ENCODE peak calls at places on chromosomes 6 and 20, in ten cellular contexts. M is left ventricle myocardium inferior; G is right lobe of liver; B is mucosa of descending colon; X is psoas muscle; O is fibroblast of pulmonary artery; U is mammary epithelial cell; K is sigmoid colon; R is colonic mucosa; L is CD8-positive, alpha-beta T cell. C is an unnamed sample.

GRCh38 chr6:86978251-86978650 is 40.9 kb downstream of the HTR1E start:
- DNase-seq in M (no peak), G (no peak), B (no peak), X (no peak), O (no peak), U (no peak), K (no peak), R (no peak), L (no peak), C (no peak)

GRCh38 chr6:25490018-25490865 is 161.8 kb upstream of the SCGN start:
- DNase-seq in M (peak; percentile 53), G (peak; percentile 83), B (peak; percentile 72), X (peak; percentile 66), O (peak; percentile 85), U (peak; percentile 66), K (peak; percentile 80), R (peak; percentile 86), L (peak; percentile 37), C (peak; percentile 83)

GRCh38 chr20:33622705-33623390 is 39.3 kb upstream of the C20orf144 start:
- DNase-seq in M (no peak), G (no peak), B (no peak), X (no peak), O (no peak), U (no peak), K (no peak), R (no peak), L (no peak), C (no peak)

GRCh38 chr6:149154137-149154900 is 163.2 kb upstream of the TAB2 start:
- DNase-seq in M (no peak), G (no peak), B (no peak), X (no peak), O (no peak), U (no peak), K (no peak), R (no peak), L (no peak), C (no peak)

GRCh38 chr6:92647630-92648029 is 771.7 kb downstream of the EPHA7 start:
- DNase-seq in M (no peak), G (no peak), B (no peak), X (no peak), O (peak; percentile 0), U (no peak), K (no peak), R (no peak), L (no peak), C (peak; percentile 7)

GRCh38 chr20:13220857-13221297 is at the start of gene ISM1:
- DNase-seq in M (no peak), G (peak; percentile 48), B (peak; percentile 31), X (peak; percentile 56), O (no peak), U (peak; percentile 29), K (no peak), R (no peak), L (no peak), C (no peak)

GRCh38 chr6:24009319-24009718 is 116.7 kb upstream of the NRSN1 start:
- DNase-seq in M (no peak), G (no peak), B (no peak), X (no peak), O (no peak), U (no peak), K (no peak), R (no peak), L (no peak), C (no peak)

GRCh38 chr6:35687658-35688604 is 784 bp downstream of the FKBP5 start:
- DNase-seq in M (peak; percentile 62), G (peak; percentile 69), B (peak; percentile 79), X (peak; percentile 85), O (peak; percentile 48), U (peak; percentile 63), K (peak; percentile 84), R (peak; percentile 71), L (peak; percentile 14), C (peak; percentile 57)

GRCh38 chr20:528923-529594 is 14.5 kb downstream of the CSNK2A1 start:
- DNase-seq in M (no peak), G (no peak), B (no peak), X (no peak), O (peak; percentile 81), U (peak; percentile 93), K (no peak), R (no peak), L (no peak), C (peak; percentile 80)

GRCh38 chr20:38542994-38543906 is 37.7 kb upstream of the ADIG start:
- DNase-seq in M (no peak), G (no peak), B (no peak), X (no peak), O (no peak), U (no peak), K (no peak), R (no peak), L (no peak), C (peak; percentile 16)

GRCh38 chr6:148952147-148953041 is 205.6 kb downstream of the UST start:
- DNase-seq in M (no peak), G (no peak), B (no peak), X (no peak), O (peak; percentile 48), U (peak; percentile 53), K (no peak), R (no peak), L (no peak), C (peak; percentile 94)

GRCh38 chr20:16672299-16672698 is 57.5 kb upstream of the SNRPB2 start:
- DNase-seq in M (no peak), G (no peak), B (no peak), X (no peak), O (no peak), U (no peak), K (no peak), R (no peak), L (no peak), C (no peak)

DNA sequence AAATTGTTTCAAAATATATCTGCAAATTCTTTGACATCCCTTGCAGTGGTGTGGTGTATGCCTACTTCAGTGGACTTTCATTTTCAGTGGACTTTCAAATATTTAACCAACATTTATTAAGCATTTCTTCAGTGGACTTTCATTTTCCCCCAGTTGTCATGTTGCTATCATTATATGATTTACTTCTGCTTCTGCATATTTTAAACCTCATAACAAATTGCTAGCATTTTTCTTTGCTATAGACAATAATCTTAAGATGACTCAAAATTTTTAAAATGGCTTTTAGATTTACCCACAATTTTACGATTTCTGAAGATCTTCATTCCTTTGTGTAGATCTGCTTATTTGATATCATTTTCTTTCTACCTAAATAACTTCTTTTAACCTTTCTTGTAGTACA is 592.7 kb upstream of the SLC35B3 start:
- DNase-seq in M (no peak), G (no peak), B (no peak), X (no peak), O (no peak), U (no peak), K (no peak), R (no peak), L (no peak), C (no peak)
- TF ChIP-seq CTCF in M (no peak), G (no peak), B (no peak), X (no peak), O (no peak), U (no peak), K (no peak), R (no peak), L (no peak), C (no peak)

DNA sequence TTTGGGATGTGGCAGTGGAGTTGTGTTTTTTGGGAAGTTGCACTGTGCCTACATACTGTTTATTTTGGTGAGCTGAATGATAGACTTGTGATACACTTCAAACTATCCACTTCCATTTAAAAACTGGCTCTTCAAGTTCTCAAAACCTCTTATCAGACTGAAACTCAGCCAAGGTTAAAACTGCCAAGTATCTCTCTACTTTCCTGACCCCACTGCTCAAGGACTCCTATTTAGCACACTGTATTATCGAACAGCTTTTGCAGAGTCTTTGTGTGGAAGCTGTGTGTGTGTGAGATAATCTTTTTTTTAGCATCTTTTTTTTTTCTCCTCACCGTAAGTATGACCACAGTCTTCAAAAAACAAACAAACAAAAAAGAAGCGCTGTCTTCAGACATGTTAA is 21.1 kb downstream of the STX11 start:
- DNase-seq in M (no peak), G (no peak), B (no peak), X (no peak), O (no peak), U (no peak), K (no peak), R (no peak), L (no peak), C (no peak)
- H3K4me3 ChIP-seq in M (no peak overlapping the region), G (no peak overlapping the region), B (no peak overlapping the region), X (no peak overlapping the region), O (no peak overlapping the region), U (no peak overlapping the region), K (no peak overlapping the region), R (no peak overlapping the region), L (no peak overlapping the region), C (no peak overlapping the region)

GRCh38 chr20:50350510-50351249 is 159.5 kb upstream of the PTPN1 start:
- DNase-seq in M (no peak), G (no peak), B (no peak), X (no peak), O (no peak), U (no peak), K (no peak), R (no peak), L (no peak), C (no peak)

GRCh38 chr20:50345712-50346371 is 155.2 kb downstream of the CEBPB start:
- DNase-seq in M (no peak), G (no peak), B (no peak), X (no peak), O (no peak), U (no peak), K (peak; percentile 58), R (no peak), L (no peak), C (no peak)

GRCh38 chr20:50346372-50347347 is 156.0 kb downstream of the CEBPB start:
- DNase-seq in M (peak; percentile 92), G (peak; percentile 84), B (peak; percentile 73), X (peak; percentile 94), O (peak; percentile 93), U (peak; percentile 66), K (peak; percentile 97), R (peak; percentile 83), L (no peak), C (peak; percentile 90)

GRCh38 chr20:50348118-50348517 is 157.5 kb downstream of the CEBPB start:
- DNase-seq in M (peak; percentile 58), G (no peak), B (no peak), X (no peak), O (peak; percentile 63), U (no peak), K (peak; percentile 74), R (no peak), L (no peak), C (no peak)

GRCh38 chr20:50347568-50347981 is 156.9 kb downstream of the CEBPB start:
- DNase-seq in M (no peak), G (no peak), B (no peak), X (no peak), O (no peak), U (no peak), K (peak; percentile 67), R (no peak), L (no peak), C (no peak)
- TF ChIP-seq CTCF in M (no peak), G (no peak), B (no peak), X (no peak), O (no peak), U (no peak), K (no peak), R (no peak), L (no peak), C (no peak)

DNA sequence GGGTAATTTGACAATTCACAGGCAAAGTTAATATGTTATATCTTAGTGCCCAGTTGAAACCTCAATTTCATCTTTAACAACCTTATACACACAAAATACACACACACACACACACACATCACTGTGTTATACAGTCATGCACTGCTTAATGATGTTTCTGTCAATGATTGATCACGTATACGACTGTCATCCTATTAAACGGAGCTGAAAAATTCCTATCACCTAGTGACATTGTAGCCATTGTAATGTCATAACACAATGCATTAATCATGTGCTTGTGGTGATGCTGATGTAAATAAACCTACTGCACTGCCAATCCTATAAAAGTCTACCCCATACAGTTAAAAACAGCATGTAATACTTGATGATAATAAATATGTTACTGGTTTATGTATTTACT is 64.8 kb upstream of the HLA-E start:
- DNase-seq in M (no peak), G (no peak), B (no peak), X (no peak), O (no peak), U (no peak), K (no peak), R (no peak), L (no peak), C (no peak)
- H3K4me3 ChIP-seq in M (no peak overlapping the region), G (no peak overlapping the region), B (no peak overlapping the region), X (no peak overlapping the region), O (no peak overlapping the region), U (no peak overlapping the region), K (no peak overlapping the region), R (no peak overlapping the region), L (no peak overlapping the region), C (no peak overlapping the region)

C was measured in fibroblast of villous mesenchyme.